ENCODE peak calls at places on chromosome 11, in eight cellular contexts. One of them, this sample, is unnamed.
A peak's percentile ranks its signal among the peaks of the same experiment; 100 is the strongest.

GRCh38 chr11:125343732-125344131 is 152.3 kb downstream of the FEZ1 start:
- DNase-seq in progenitor cell of endocrine pancreas: no peak
- DNase-seq in Peyer's patch: no peak
- DNase-seq in CD4-positive, alpha-beta T cell: no peak
- DNase-seq in GM12865: no peak
- DNase-seq in dorsolateral prefrontal cortex: no peak
- DNase-seq in foreskin keratinocyte: no peak
- DNase-seq in MCF 10A: no peak
- DNase-seq in this sample: no peak

GRCh38 chr11:35364101-35364780 is 55.1 kb downstream of the SLC1A2 start:
- DNase-seq in GM12865: no peak
- DNase-seq in CD4-positive, alpha-beta T cell: no peak
- DNase-seq in progenitor cell of endocrine pancreas: no peak
- DNase-seq in foreskin keratinocyte: peak; percentile 49
- DNase-seq in dorsolateral prefrontal cortex: peak; percentile 54
- DNase-seq in Peyer's patch: no peak
- DNase-seq in MCF 10A: peak; percentile 97
- DNase-seq in this sample: no peak

GRCh38 chr11:61187505-61188130 is 15.7 kb upstream of the PGA3 start:
- DNase-seq in Peyer's patch: no peak
- DNase-seq in GM12865: peak; percentile 87
- DNase-seq in MCF 10A: peak; percentile 73
- DNase-seq in progenitor cell of endocrine pancreas: peak; percentile 70
- DNase-seq in dorsolateral prefrontal cortex: peak; percentile 64
- DNase-seq in CD4-positive, alpha-beta T cell: peak; percentile 67
- DNase-seq in foreskin keratinocyte: peak; percentile 30
- DNase-seq in this sample: peak; percentile 93

GRCh38 chr11:7905549-7905948 is 25.5 kb downstream of the OR10A6 start:
- DNase-seq in GM12865: no peak
- DNase-seq in MCF 10A: no peak
- DNase-seq in progenitor cell of endocrine pancreas: no peak
- DNase-seq in Peyer's patch: no peak
- DNase-seq in dorsolateral prefrontal cortex: no peak
- DNase-seq in CD4-positive, alpha-beta T cell: no peak
- DNase-seq in foreskin keratinocyte: no peak
- DNase-seq in this sample: no peak

GRCh38 chr11:69611548-69612526 is 29.1 kb upstream of the CCND1 start:
- DNase-seq in foreskin keratinocyte: no peak
- DNase-seq in CD4-positive, alpha-beta T cell: no peak
- DNase-seq in MCF 10A: no peak
- DNase-seq in dorsolateral prefrontal cortex: no peak
- DNase-seq in GM12865: no peak
- DNase-seq in Peyer's patch: no peak
- DNase-seq in progenitor cell of endocrine pancreas: no peak
- DNase-seq in this sample: no peak

GRCh38 chr11:34356918-34357645 is 728 bp downstream of the ABTB2 start:
- DNase-seq in MCF 10A: peak; percentile 54
- DNase-seq in progenitor cell of endocrine pancreas: peak; percentile 51
- DNase-seq in GM12865: peak; percentile 69
- DNase-seq in dorsolateral prefrontal cortex: peak; percentile 5
- DNase-seq in foreskin keratinocyte: peak; percentile 64
- DNase-seq in Peyer's patch: peak; percentile 84
- DNase-seq in CD4-positive, alpha-beta T cell: peak; percentile 23
- DNase-seq in this sample: peak; percentile 53

GRCh38 chr11:2644844-2645778 is 54.7 kb downstream of the KCNQ1OT1 start:
- DNase-seq in Peyer's patch: no peak
- DNase-seq in progenitor cell of endocrine pancreas: no peak
- DNase-seq in CD4-positive, alpha-beta T cell: no peak
- DNase-seq in dorsolateral prefrontal cortex: no peak
- DNase-seq in MCF 10A: no peak
- DNase-seq in foreskin keratinocyte: no peak
- DNase-seq in GM12865: no peak
- DNase-seq in this sample: no peak

GRCh38 chr11:126079640-126080205 is 17.1 kb upstream of the CDON start:
- DNase-seq in CD4-positive, alpha-beta T cell: no peak
- DNase-seq in MCF 10A: no peak
- DNase-seq in dorsolateral prefrontal cortex: no peak
- DNase-seq in foreskin keratinocyte: no peak
- DNase-seq in GM12865: no peak
- DNase-seq in Peyer's patch: no peak
- DNase-seq in progenitor cell of endocrine pancreas: no peak
- DNase-seq in this sample: no peak

GRCh38 chr11:119434531-119435330 is 11.8 kb upstream of the THY1 start:
- DNase-seq in foreskin keratinocyte: no peak
- DNase-seq in dorsolateral prefrontal cortex: no peak
- DNase-seq in GM12865: no peak
- DNase-seq in CD4-positive, alpha-beta T cell: no peak
- DNase-seq in MCF 10A: no peak
- DNase-seq in Peyer's patch: no peak
- DNase-seq in progenitor cell of endocrine pancreas: no peak
- DNase-seq in this sample: no peak

GRCh38 chr11:101126551-101127347 is 2.9 kb downstream of the PGR start:
- DNase-seq in foreskin keratinocyte: no peak
- DNase-seq in GM12865: no peak
- DNase-seq in CD4-positive, alpha-beta T cell: no peak
- DNase-seq in Peyer's patch: no peak
- DNase-seq in dorsolateral prefrontal cortex: no peak
- DNase-seq in MCF 10A: no peak
- DNase-seq in progenitor cell of endocrine pancreas: no peak
- DNase-seq in this sample: peak; percentile 9

GRCh38 chr11:40202569-40202968 is 1256.9 kb downstream of the LRRC4C start:
- DNase-seq in GM12865: no peak
- DNase-seq in progenitor cell of endocrine pancreas: no peak
- DNase-seq in MCF 10A: no peak
- DNase-seq in Peyer's patch: no peak
- DNase-seq in foreskin keratinocyte: no peak
- DNase-seq in CD4-positive, alpha-beta T cell: no peak
- DNase-seq in dorsolateral prefrontal cortex: no peak
- DNase-seq in this sample: no peak

GRCh38 chr11:94563176-94563847 is 3.9 kb upstream of the PIWIL4 start:
- DNase-seq in MCF 10A: peak; percentile 68
- DNase-seq in progenitor cell of endocrine pancreas: no peak
- DNase-seq in GM12865: no peak
- DNase-seq in Peyer's patch: no peak
- DNase-seq in foreskin keratinocyte: peak; percentile 78
- DNase-seq in dorsolateral prefrontal cortex: no peak
- DNase-seq in CD4-positive, alpha-beta T cell: no peak
- DNase-seq in this sample: no peak
- TF ChIP-seq CTCF in MCF 10A: peak; percentile 50
- TF ChIP-seq CTCF in progenitor cell of endocrine pancreas: no peak
- TF ChIP-seq CTCF in GM12865: no peak
- TF ChIP-seq CTCF in Peyer's patch: peak; percentile 18
- TF ChIP-seq CTCF in foreskin keratinocyte: peak; percentile 83
- TF ChIP-seq CTCF in dorsolateral prefrontal cortex: no peak
- TF ChIP-seq CTCF in CD4-positive, alpha-beta T cell: no peak
- TF ChIP-seq CTCF in this sample: no peak

GRCh38 chr11:59401262-59401552 is 25.0 kb downstream of the OR5A2 start:
- DNase-seq in CD4-positive, alpha-beta T cell: no peak
- DNase-seq in progenitor cell of endocrine pancreas: no peak
- DNase-seq in GM12865: no peak
- DNase-seq in Peyer's patch: no peak
- DNase-seq in foreskin keratinocyte: no peak
- DNase-seq in dorsolateral prefrontal cortex: no peak
- DNase-seq in MCF 10A: no peak
- DNase-seq in this sample: no peak
- TF ChIP-seq CTCF in CD4-positive, alpha-beta T cell: no peak
- TF ChIP-seq CTCF in progenitor cell of endocrine pancreas: no peak
- TF ChIP-seq CTCF in GM12865: no peak
- TF ChIP-seq CTCF in Peyer's patch: no peak
- TF ChIP-seq CTCF in foreskin keratinocyte: no peak
- TF ChIP-seq CTCF in dorsolateral prefrontal cortex: no peak
- TF ChIP-seq CTCF in MCF 10A: no peak
- TF ChIP-seq CTCF in this sample: no peak

GRCh38 chr11:88341852-88342251 is 4.3 kb upstream of the CTSC start:
- DNase-seq in progenitor cell of endocrine pancreas: no peak
- DNase-seq in CD4-positive, alpha-beta T cell: no peak
- DNase-seq in dorsolateral prefrontal cortex: no peak
- DNase-seq in foreskin keratinocyte: no peak
- DNase-seq in Peyer's patch: no peak
- DNase-seq in GM12865: no peak
- DNase-seq in MCF 10A: no peak
- DNase-seq in this sample: no peak

GRCh38 chr11:88345949-88346348 is 8.4 kb upstream of the CTSC start:
- DNase-seq in progenitor cell of endocrine pancreas: no peak
- DNase-seq in foreskin keratinocyte: no peak
- DNase-seq in Peyer's patch: no peak
- DNase-seq in MCF 10A: no peak
- DNase-seq in CD4-positive, alpha-beta T cell: no peak
- DNase-seq in GM12865: no peak
- DNase-seq in dorsolateral prefrontal cortex: no peak
- DNase-seq in this sample: no peak

GRCh38 chr11:88344869-88345268 is 7.3 kb upstream of the CTSC start:
- DNase-seq in GM12865: no peak
- DNase-seq in MCF 10A: no peak
- DNase-seq in foreskin keratinocyte: no peak
- DNase-seq in Peyer's patch: no peak
- DNase-seq in CD4-positive, alpha-beta T cell: no peak
- DNase-seq in dorsolateral prefrontal cortex: no peak
- DNase-seq in progenitor cell of endocrine pancreas: no peak
- DNase-seq in this sample: no peak

GRCh38 chr11:88348870-88349269 is 11.3 kb upstream of the CTSC start:
- DNase-seq in GM12865: no peak
- DNase-seq in CD4-positive, alpha-beta T cell: no peak
- DNase-seq in MCF 10A: no peak
- DNase-seq in dorsolateral prefrontal cortex: no peak
- DNase-seq in foreskin keratinocyte: no peak
- DNase-seq in Peyer's patch: no peak
- DNase-seq in progenitor cell of endocrine pancreas: no peak
- DNase-seq in this sample: no peak

DNA sequence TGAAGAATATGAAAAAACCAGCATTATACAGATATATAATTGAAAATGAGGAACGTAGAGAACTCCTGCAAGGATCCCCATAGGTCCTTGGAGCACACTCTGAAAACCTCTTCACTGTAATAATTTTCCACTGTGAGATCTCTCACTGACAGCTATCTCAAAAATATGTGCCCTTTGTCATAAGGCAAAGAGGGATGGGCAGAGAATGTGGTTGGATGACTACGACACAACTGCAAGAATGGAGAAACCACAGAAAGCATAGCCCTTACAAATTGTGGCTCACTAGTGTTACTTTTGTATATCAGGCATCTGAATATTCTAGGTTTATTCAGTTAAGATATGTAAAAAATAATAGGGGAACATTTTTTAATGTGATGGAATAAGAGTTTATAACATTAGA is 7.9 kb upstream of the CTSC start:
- DNase-seq in dorsolateral prefrontal cortex: no peak
- DNase-seq in progenitor cell of endocrine pancreas: no peak
- DNase-seq in foreskin keratinocyte: peak; percentile 64
- DNase-seq in Peyer's patch: no peak
- DNase-seq in GM12865: no peak
- DNase-seq in MCF 10A: peak; percentile 27
- DNase-seq in CD4-positive, alpha-beta T cell: no peak
- DNase-seq in this sample: no peak
- TF ChIP-seq CTCF in dorsolateral prefrontal cortex: no peak
- TF ChIP-seq CTCF in progenitor cell of endocrine pancreas: no peak
- TF ChIP-seq CTCF in foreskin keratinocyte: no peak
- TF ChIP-seq CTCF in Peyer's patch: no peak
- TF ChIP-seq CTCF in GM12865: no peak
- TF ChIP-seq CTCF in MCF 10A: no peak
- TF ChIP-seq CTCF in CD4-positive, alpha-beta T cell: no peak
- TF ChIP-seq CTCF in this sample: no peak

GRCh38 chr11:73376168-73376802 is at the start of gene RELT:
- DNase-seq in foreskin keratinocyte: peak; percentile 77
- DNase-seq in Peyer's patch: peak; percentile 94
- DNase-seq in MCF 10A: peak; percentile 88
- DNase-seq in CD4-positive, alpha-beta T cell: peak; percentile 89
- DNase-seq in GM12865: peak; percentile 96
- DNase-seq in progenitor cell of endocrine pancreas: peak; percentile 95
- DNase-seq in dorsolateral prefrontal cortex: peak; percentile 82
- DNase-seq in this sample: peak; percentile 97
- TF ChIP-seq CTCF in foreskin keratinocyte: peak; percentile 98
- TF ChIP-seq CTCF in Peyer's patch: peak; percentile 98
- TF ChIP-seq CTCF in MCF 10A: peak; percentile 90
- TF ChIP-seq CTCF in CD4-positive, alpha-beta T cell: peak; percentile 86
- TF ChIP-seq CTCF in GM12865: peak; percentile 87
- TF ChIP-seq CTCF in progenitor cell of endocrine pancreas: peak; percentile 81
- TF ChIP-seq CTCF in dorsolateral prefrontal cortex: peak; percentile 95
- TF ChIP-seq CTCF in this sample: peak; percentile 85

DNA sequence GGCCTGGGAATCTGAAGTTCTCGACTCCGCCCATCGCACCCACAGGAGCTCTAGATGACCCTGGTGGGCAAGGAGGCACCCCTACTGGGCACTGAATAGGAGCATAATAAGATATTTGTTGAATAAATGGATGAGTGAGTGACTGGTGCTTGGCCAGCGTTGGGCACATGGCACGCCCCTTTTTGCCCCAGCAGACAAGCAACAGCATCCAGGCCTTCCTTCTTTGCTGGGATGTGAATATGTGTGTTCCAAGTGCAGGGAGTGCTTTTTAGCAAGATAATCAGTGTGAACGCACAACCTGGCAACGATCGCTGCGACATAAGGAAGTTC is 450 bp upstream of the CELF1 start:
- DNase-seq in dorsolateral prefrontal cortex: no peak
- DNase-seq in Peyer's patch: no peak
- DNase-seq in foreskin keratinocyte: peak; percentile 67
- DNase-seq in GM12865: no peak
- DNase-seq in progenitor cell of endocrine pancreas: no peak
- DNase-seq in MCF 10A: no peak
- DNase-seq in CD4-positive, alpha-beta T cell: peak; percentile 5
- DNase-seq in this sample: no peak
- TF ChIP-seq CTCF in dorsolateral prefrontal cortex: no peak
- TF ChIP-seq CTCF in Peyer's patch: no peak
- TF ChIP-seq CTCF in foreskin keratinocyte: no peak
- TF ChIP-seq CTCF in GM12865: no peak
- TF ChIP-seq CTCF in progenitor cell of endocrine pancreas: no peak
- TF ChIP-seq CTCF in MCF 10A: no peak
- TF ChIP-seq CTCF in CD4-positive, alpha-beta T cell: no peak
- TF ChIP-seq CTCF in this sample: no peak

GRCh38 chr11:32333335-32333991 is 101.9 kb downstream of the WT1 start:
- DNase-seq in progenitor cell of endocrine pancreas: peak; percentile 50
- DNase-seq in MCF 10A: no peak
- DNase-seq in CD4-positive, alpha-beta T cell: no peak
- DNase-seq in GM12865: no peak
- DNase-seq in Peyer's patch: no peak
- DNase-seq in foreskin keratinocyte: peak; percentile 23
- DNase-seq in dorsolateral prefrontal cortex: peak; percentile 36
- DNase-seq in this sample: peak; percentile 62
- TF ChIP-seq CTCF in progenitor cell of endocrine pancreas: peak; percentile 35
- TF ChIP-seq CTCF in MCF 10A: no peak
- TF ChIP-seq CTCF in CD4-positive, alpha-beta T cell: peak; percentile 41
- TF ChIP-seq CTCF in GM12865: no peak
- TF ChIP-seq CTCF in Peyer's patch: no peak
- TF ChIP-seq CTCF in foreskin keratinocyte: peak; percentile 44
- TF ChIP-seq CTCF in dorsolateral prefrontal cortex: peak; percentile 42
- TF ChIP-seq CTCF in this sample: peak; percentile 55

GRCh38 chr11:65942531-65942930 is 2.7 kb upstream of the TSGA10IP start:
- DNase-seq in progenitor cell of endocrine pancreas: no peak
- DNase-seq in dorsolateral prefrontal cortex: no peak
- DNase-seq in CD4-positive, alpha-beta T cell: no peak
- DNase-seq in GM12865: no peak
- DNase-seq in Peyer's patch: no peak
- DNase-seq in foreskin keratinocyte: no peak
- DNase-seq in MCF 10A: no peak
- DNase-seq in this sample: no peak
- TF ChIP-seq CTCF in progenitor cell of endocrine pancreas: no peak
- TF ChIP-seq CTCF in dorsolateral prefrontal cortex: no peak
- TF ChIP-seq CTCF in CD4-positive, alpha-beta T cell: no peak
- TF ChIP-seq CTCF in GM12865: no peak
- TF ChIP-seq CTCF in Peyer's patch: no peak
- TF ChIP-seq CTCF in foreskin keratinocyte: no peak
- TF ChIP-seq CTCF in MCF 10A: no peak
- TF ChIP-seq CTCF in this sample: no peak

This sample was measured in neural crest cell.